ENCODE peak calls at places on chromosomes 5 and 9, in four cellular contexts. One of them, this sample, is unnamed.

GRCh38 chr5:43900974-43901373 is 298.0 kb downstream of the NNT start:
- DNase-seq in ovary: no peak
- DNase-seq in endothelial cell of umbilical vein: no peak
- DNase-seq in suprapubic skin: no peak
- DNase-seq in this sample: no peak

GRCh38 chr5:175826980-175827379 is 44.4 kb upstream of the CPLX2 start:
- DNase-seq in ovary: no peak
- DNase-seq in endothelial cell of umbilical vein: no peak
- DNase-seq in suprapubic skin: no peak
- DNase-seq in this sample: no peak

GRCh38 chr5:80963966-80964481 is 3.9 kb downstream of the RASGRF2 start:
- DNase-seq in ovary: no peak
- DNase-seq in endothelial cell of umbilical vein: no peak
- DNase-seq in suprapubic skin: no peak
- DNase-seq in this sample: no peak

GRCh38 chr9:115127191-115127817 is 9.3 kb upstream of the TNC start:
- DNase-seq in ovary: no peak
- DNase-seq in endothelial cell of umbilical vein: no peak
- DNase-seq in suprapubic skin: no peak
- DNase-seq in this sample: no peak

GRCh38 chr5:166370928-166371690 is 1920.3 kb upstream of the WWC1 start:
- DNase-seq in ovary: no peak
- DNase-seq in endothelial cell of umbilical vein: no peak
- DNase-seq in suprapubic skin: no peak
- DNase-seq in this sample: no peak

GRCh38 chr9:107358867-107359440 is 75.9 kb downstream of the RAD23B start:
- DNase-seq in ovary: no peak
- DNase-seq in endothelial cell of umbilical vein: no peak
- DNase-seq in suprapubic skin: no peak
- DNase-seq in this sample: no peak

GRCh38 chr5:79842991-79843390 is 148.1 kb downstream of the MTX3 start:
- DNase-seq in ovary: no peak
- DNase-seq in endothelial cell of umbilical vein: no peak
- DNase-seq in suprapubic skin: peak; percentile 34
- DNase-seq in this sample: no peak

GRCh38 chr5:38719916-38720315 is 125.9 kb upstream of the OSMR start:
- DNase-seq in ovary: no peak
- DNase-seq in endothelial cell of umbilical vein: no peak
- DNase-seq in suprapubic skin: no peak
- DNase-seq in this sample: no peak

GRCh38 chr9:124332321-124332720 is 74.6 kb downstream of the NEK6 start:
- DNase-seq in ovary: no peak
- DNase-seq in endothelial cell of umbilical vein: no peak
- DNase-seq in suprapubic skin: no peak
- DNase-seq in this sample: no peak

GRCh38 chr5:81268797-81269196 is 32.6 kb upstream of the ZCCHC9 start:
- DNase-seq in ovary: no peak
- DNase-seq in endothelial cell of umbilical vein: peak; percentile 60
- DNase-seq in suprapubic skin: no peak
- DNase-seq in this sample: no peak

GRCh38 chr5:128099944-128100343 is 16.4 kb downstream of the SLC12A2 start:
- DNase-seq in ovary: no peak
- DNase-seq in endothelial cell of umbilical vein: no peak
- DNase-seq in suprapubic skin: no peak
- DNase-seq in this sample: no peak

GRCh38 chr5:139758510-139759036 is 37.0 kb upstream of the PSD2 start:
- DNase-seq in ovary: no peak
- DNase-seq in endothelial cell of umbilical vein: no peak
- DNase-seq in suprapubic skin: no peak
- DNase-seq in this sample: no peak

GRCh38 chr5:135181653-135182052 is 147.6 kb upstream of the PITX1 start:
- DNase-seq in ovary: no peak
- DNase-seq in endothelial cell of umbilical vein: no peak
- DNase-seq in suprapubic skin: no peak
- DNase-seq in this sample: no peak

GRCh38 chr5:137143244-137143605 is 355.9 kb downstream of the SPOCK1 start:
- DNase-seq in ovary: no peak
- DNase-seq in endothelial cell of umbilical vein: no peak
- DNase-seq in suprapubic skin: no peak
- DNase-seq in this sample: no peak

GRCh38 chr9:133199648-133200321 is 9.3 kb downstream of the OBP2B start:
- DNase-seq in ovary: peak; percentile 53
- DNase-seq in endothelial cell of umbilical vein: no peak
- DNase-seq in suprapubic skin: no peak
- DNase-seq in this sample: peak; percentile 24

GRCh38 chr9:32264171-32264862 is 120.1 kb upstream of the ACO1 start:
- DNase-seq in ovary: peak; percentile 48
- DNase-seq in endothelial cell of umbilical vein: no peak
- DNase-seq in suprapubic skin: no peak
- DNase-seq in this sample: peak; percentile 13

GRCh38 chr5:180118391-180118791 is 46.8 kb upstream of the RNF130 start:
- DNase-seq in ovary: no peak
- DNase-seq in endothelial cell of umbilical vein: no peak
- DNase-seq in suprapubic skin: peak; percentile 66
- DNase-seq in this sample: no peak

GRCh38 chr9:97717866-97718265 is 20.7 kb upstream of the XPA start:
- DNase-seq in ovary: no peak
- DNase-seq in endothelial cell of umbilical vein: no peak
- DNase-seq in suprapubic skin: no peak
- DNase-seq in this sample: no peak

GRCh38 chr5:66238435-66238834 is 94.3 kb downstream of the SREK1 start:
- DNase-seq in ovary: no peak
- DNase-seq in endothelial cell of umbilical vein: no peak
- DNase-seq in suprapubic skin: no peak
- DNase-seq in this sample: no peak

GRCh38 chr5:66234241-66234640 is 90.1 kb downstream of the SREK1 start:
- DNase-seq in ovary: no peak
- DNase-seq in endothelial cell of umbilical vein: no peak
- DNase-seq in suprapubic skin: no peak
- DNase-seq in this sample: no peak

GRCh38 chr5:66242050-66242449 is 98.0 kb downstream of the SREK1 start:
- DNase-seq in ovary: no peak
- DNase-seq in endothelial cell of umbilical vein: no peak
- DNase-seq in suprapubic skin: no peak
- DNase-seq in this sample: no peak

GRCh38 chr5:66241136-66241825 is 97.2 kb downstream of the SREK1 start:
- DNase-seq in ovary: no peak
- DNase-seq in endothelial cell of umbilical vein: no peak
- DNase-seq in suprapubic skin: no peak
- DNase-seq in this sample: no peak

DNA sequence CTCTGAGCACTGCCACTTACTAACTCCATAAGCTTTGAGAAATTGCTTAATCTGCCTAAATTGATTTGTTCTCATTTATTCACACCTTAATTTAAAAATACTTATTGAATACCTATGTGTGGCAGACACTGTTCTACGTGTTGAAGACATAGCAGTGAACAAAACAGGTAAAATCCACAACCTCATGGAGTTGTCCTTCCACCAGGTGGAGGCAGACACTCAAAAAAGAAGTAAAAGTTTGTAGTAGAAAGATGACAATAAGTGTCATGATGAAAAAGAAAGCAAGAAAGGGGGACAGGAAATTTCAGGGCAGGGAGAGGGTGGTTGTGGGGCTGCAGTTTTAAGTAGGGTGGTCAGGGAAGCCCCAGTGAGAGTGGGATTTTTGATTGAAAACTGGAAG is 94.9 kb downstream of the SREK1 start:
- DNase-seq in ovary: no peak
- DNase-seq in endothelial cell of umbilical vein: no peak
- DNase-seq in suprapubic skin: no peak
- DNase-seq in this sample: no peak
- TF ChIP-seq CTCF in ovary: no peak
- TF ChIP-seq CTCF in endothelial cell of umbilical vein: no peak
- TF ChIP-seq CTCF in suprapubic skin: no peak
- TF ChIP-seq CTCF in this sample: no peak

GRCh38 chr5:132815454-132815853 is 2.4 kb downstream of the SOWAHA start:
- DNase-seq in ovary: no peak
- DNase-seq in endothelial cell of umbilical vein: no peak
- DNase-seq in suprapubic skin: no peak
- DNase-seq in this sample: no peak

GRCh38 chr5:132812949-132813598 is at the start of gene SOWAHA:
- DNase-seq in ovary: peak; percentile 34
- DNase-seq in endothelial cell of umbilical vein: no peak
- DNase-seq in suprapubic skin: peak; percentile 76
- DNase-seq in this sample: no peak

GRCh38 chr5:132813599-132814440 is 718 bp downstream of the SOWAHA start:
- DNase-seq in ovary: peak; percentile 34
- DNase-seq in endothelial cell of umbilical vein: peak; percentile 21
- DNase-seq in suprapubic skin: peak; percentile 79
- DNase-seq in this sample: no peak

GRCh38 chr5:132816083-132816482 is 3.0 kb downstream of the SOWAHA start:
- DNase-seq in ovary: no peak
- DNase-seq in endothelial cell of umbilical vein: no peak
- DNase-seq in suprapubic skin: no peak
- DNase-seq in this sample: no peak

DNA sequence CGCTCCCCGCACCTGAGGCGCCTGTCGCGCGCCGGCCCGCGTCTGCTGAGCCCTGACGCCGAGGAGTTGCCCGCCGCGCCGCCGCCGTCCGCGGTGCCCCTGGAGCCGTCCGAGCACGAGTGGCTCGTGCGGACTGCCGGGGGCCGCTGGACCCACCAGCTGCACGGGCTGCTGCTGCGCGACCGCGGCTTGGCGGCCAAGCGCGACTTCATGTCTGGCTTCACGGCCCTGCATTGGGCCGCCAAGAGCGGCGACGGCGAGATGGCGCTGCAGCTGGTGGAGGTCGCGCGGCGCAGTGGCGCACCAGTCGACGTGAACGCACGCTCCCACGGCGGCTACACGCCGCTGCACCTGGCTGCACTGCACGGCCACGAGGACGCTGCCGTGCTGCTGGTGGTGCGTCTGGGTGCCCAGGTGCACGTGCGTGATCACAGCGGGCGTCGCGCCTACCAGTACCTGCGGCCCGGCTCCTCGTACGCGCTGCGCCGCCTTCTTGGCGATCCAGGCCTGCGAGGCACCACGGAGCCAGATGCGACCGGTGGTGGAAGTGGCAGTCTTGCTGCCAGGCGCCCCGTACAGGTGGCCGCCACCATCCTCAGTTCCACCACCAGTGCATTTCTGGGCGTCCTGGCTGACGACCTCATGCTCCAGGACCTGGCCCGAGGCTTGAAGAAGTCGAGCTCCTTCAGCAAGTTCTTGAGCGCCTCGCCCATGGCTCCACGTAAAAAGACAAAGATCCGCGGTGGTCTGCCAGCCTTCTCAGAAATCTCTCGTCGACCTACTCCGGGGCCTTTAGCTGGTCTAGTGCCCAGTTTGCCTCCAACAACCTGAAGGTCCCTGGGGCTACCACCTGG is 1.6 kb downstream of the SOWAHA start:
- DNase-seq in ovary: no peak
- DNase-seq in endothelial cell of umbilical vein: no peak
- DNase-seq in suprapubic skin: peak; percentile 74
- DNase-seq in this sample: no peak
- H3K27me3 ChIP-seq in ovary: no peaks in the 10 kb centered on the region
- H3K27me3 ChIP-seq in endothelial cell of umbilical vein: peaks cover 31% of the 10 kb centered on the region
- H3K27me3 ChIP-seq in suprapubic skin: peaks cover 41% of the 10 kb centered on the region
- H3K27me3 ChIP-seq in this sample: peaks cover 15% of the 10 kb centered on the region

DNA sequence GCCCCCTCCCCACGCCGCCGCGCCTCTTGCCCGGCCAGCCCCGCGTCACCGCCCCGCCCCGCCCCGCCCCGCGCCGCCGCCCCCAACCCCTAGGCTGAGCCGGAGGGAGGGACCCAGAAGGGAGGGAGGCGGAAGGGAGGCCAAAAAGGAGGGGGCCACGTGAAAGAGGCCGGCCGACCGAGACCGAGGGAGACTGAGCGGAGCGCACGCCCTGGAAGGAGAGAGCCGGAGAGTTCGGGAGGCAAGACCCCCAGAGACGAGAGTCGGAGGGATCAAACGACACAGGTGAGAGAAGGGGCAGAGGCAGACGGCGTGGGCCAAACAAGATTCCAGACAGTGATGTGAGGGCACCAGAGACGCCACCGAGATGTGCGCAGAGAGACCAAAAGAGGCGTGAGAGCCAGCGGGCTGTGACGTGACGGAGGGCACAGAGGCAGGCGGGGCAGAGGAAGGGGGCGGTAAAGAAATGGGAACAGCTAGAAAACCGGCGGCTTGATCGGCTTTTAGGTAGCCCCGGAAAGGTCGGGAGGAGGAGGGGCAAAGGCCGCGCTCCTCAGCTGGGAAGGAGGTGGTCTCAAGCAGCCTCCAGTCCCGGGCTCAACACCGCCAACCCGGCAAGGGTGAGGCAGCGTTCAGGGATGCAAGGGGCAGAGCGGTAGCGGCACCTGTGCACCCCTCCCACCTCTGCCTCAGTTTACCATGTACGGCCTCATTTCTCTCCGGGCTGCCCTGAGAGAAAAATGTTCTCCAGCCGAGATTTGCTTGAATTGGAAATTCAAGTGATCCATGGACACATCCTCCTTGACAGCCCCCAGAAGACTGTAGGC is 414 bp upstream of the BARX1 start:
- DNase-seq in ovary: no peak
- DNase-seq in endothelial cell of umbilical vein: no peak
- DNase-seq in suprapubic skin: no peak
- DNase-seq in this sample: no peak
- TF ChIP-seq POLR2A in ovary: no peak
- TF ChIP-seq POLR2A in endothelial cell of umbilical vein: no peak
- TF ChIP-seq POLR2A in suprapubic skin: no peak
- TF ChIP-seq POLR2A in this sample: no peak

GRCh38 chr5:178766936-178767912 is 36.8 kb upstream of the ZNF354A start:
- DNase-seq in ovary: no peak
- DNase-seq in endothelial cell of umbilical vein: no peak
- DNase-seq in suprapubic skin: no peak
- DNase-seq in this sample: no peak
- TF ChIP-seq CTCF in ovary: no peak
- TF ChIP-seq CTCF in endothelial cell of umbilical vein: no peak
- TF ChIP-seq CTCF in suprapubic skin: no peak
- TF ChIP-seq CTCF in this sample: no peak

GRCh38 chr9:2017459-2018161 is 2.5 kb downstream of the SMARCA2 start:
- DNase-seq in ovary: peak; percentile 79
- DNase-seq in endothelial cell of umbilical vein: peak; percentile 67
- DNase-seq in suprapubic skin: peak; percentile 89
- DNase-seq in this sample: peak; percentile 87
- H3K27me3 ChIP-seq in ovary: no peaks in the 10 kb centered on the region
- H3K27me3 ChIP-seq in endothelial cell of umbilical vein: peaks cover under 1% of the 10 kb centered on the region
- H3K27me3 ChIP-seq in suprapubic skin: no peaks in the 10 kb centered on the region
- H3K27me3 ChIP-seq in this sample: no peaks in the 10 kb centered on the region

GRCh38 chr9:13279284-13280162 is at the start of gene MPDZ:
- DNase-seq in ovary: peak; percentile 87
- DNase-seq in endothelial cell of umbilical vein: peak; percentile 81
- DNase-seq in suprapubic skin: peak; percentile 80
- DNase-seq in this sample: peak; percentile 78
- TF ChIP-seq POLR2A in ovary: peak; percentile 54
- TF ChIP-seq POLR2A in endothelial cell of umbilical vein: peak; percentile 28
- TF ChIP-seq POLR2A in suprapubic skin: no peak
- TF ChIP-seq POLR2A in this sample: peak; percentile 10